ENCODE peak calls at places on chromosome 11, in seven cellular contexts. M, T, H, A, K, W and R are unnamed samples.

GRCh38 chr11:113697798-113698407 is 8.2 kb downstream of the TMPRSS5 start:
- DNase-seq in A (no peak), W (no peak), K (no peak), T (no peak), H (no peak), M (no peak), R (no peak)

GRCh38 chr11:124799384-124800225 is 601 bp downstream of the MSANTD2 start:
- DNase-seq in A (no peak), K (peak), M (no peak), H (peak), W (peak), T (peak), R (peak)

GRCh38 chr11:35088676-35089075 is 50.3 kb upstream of the CD44 start:
- DNase-seq in M (no peak), H (no peak), K (no peak), A (no peak), W (peak), T (no peak), R (no peak)

GRCh38 chr11:65522640-65523322 is 2.1 kb upstream of the SCYL1 start:
- DNase-seq in W (no peak), M (no peak), T (no peak), A (no peak), K (no peak), H (peak), R (no peak)

GRCh38 chr11:15309296-15309695 is 194.6 kb downstream of the INSC start:
- DNase-seq in W (no peak), T (no peak), M (no peak), H (no peak), A (no peak), K (no peak), R (no peak)

GRCh38 chr11:20035701-20036601 is 124.3 kb downstream of the DBX1 start:
- DNase-seq in W (no peak), M (peak), K (no peak), H (no peak), A (no peak), T (no peak), R (no peak)

GRCh38 chr11:67409261-67409666 is 5.4 kb downstream of the TBC1D10C start:
- DNase-seq in W (no peak), A (no peak), H (no peak), M (no peak), T (no peak), K (no peak), R (no peak)

GRCh38 chr11:117144477-117145392 is 648 bp downstream of the PAFAH1B2 start:
- DNase-seq in T (peak), K (peak), M (peak), A (no peak), W (peak), H (peak), R (peak)

GRCh38 chr11:13551834-13552233 is 56.0 kb upstream of the PTH start:
- DNase-seq in W (no peak), M (no peak), T (no peak), A (no peak), K (no peak), H (no peak), R (no peak)

GRCh38 chr11:132770802-132771545 is 761.3 kb downstream of the OPCML start:
- DNase-seq in T (no peak), H (no peak), M (no peak), W (no peak), A (no peak), K (no peak), R (no peak)

GRCh38 chr11:69217276-69218105 is 61.8 kb downstream of the SMIM38 start:
- DNase-seq in T (no peak), M (no peak), W (peak), H (peak), K (peak), A (no peak), R (peak)

GRCh38 chr11:102287963-102288744 is 29.1 kb upstream of the BIRC3 start:
- DNase-seq in M (peak), A (peak), K (no peak), T (peak), W (peak), H (no peak), R (peak)

GRCh38 chr11:47361419-47361818 is 8.9 kb upstream of the MYBPC3 start:
- DNase-seq in A (no peak), M (no peak), K (no peak), H (peak), W (no peak), T (no peak), R (no peak)

GRCh38 chr11:106156290-106156937 is 79.0 kb downstream of the AASDHPPT start:
- DNase-seq in W (peak), K (no peak), A (peak), T (peak), M (no peak), H (no peak), R (peak)

GRCh38 chr11:28767574-28767973 is 659.4 kb downstream of the METTL15 start:
- DNase-seq in K (no peak), T (peak), M (no peak), H (no peak), W (no peak), A (no peak), R (no peak)

GRCh38 chr11:71240865-71241691 is 11.3 kb downstream of the SHANK2 start:
- DNase-seq in H (peak), W (peak), M (peak), K (peak), A (no peak), T (no peak), R (peak)

GRCh38 chr11:43951231-43951630 is 8.8 kb downstream of the C11orf96 start:
- DNase-seq in T (no peak), M (no peak), W (no peak), A (no peak), K (no peak), H (no peak), R (no peak)

GRCh38 chr11:69381681-69382130 is 87.8 kb downstream of the MYEOV start:
- DNase-seq in H (peak), W (no peak), A (no peak), K (peak), T (no peak), M (no peak), R (no peak)

GRCh38 chr11:77283101-77283500 is 18.4 kb downstream of the GDPD4 start:
- DNase-seq in M (no peak), A (no peak), H (no peak), W (no peak), T (no peak), K (no peak), R (no peak)

GRCh38 chr11:44332665-44333064 is 22.7 kb upstream of the ALX4 start:
- DNase-seq in K (no peak), M (no peak), H (no peak), W (no peak), T (no peak), A (no peak), R (no peak)

GRCh38 chr11:127338380-127339259 is 338.1 kb upstream of the KIRREL3 start:
- DNase-seq in A (no peak), H (no peak), T (no peak), M (no peak), K (no peak), W (no peak), R (no peak)

GRCh38 chr11:36719708-36720107 is 121.7 kb upstream of the RAG2 start:
- DNase-seq in H (no peak), M (no peak), W (no peak), T (no peak), K (no peak), A (no peak), R (no peak)

GRCh38 chr11:114257621-114258558 is 38.3 kb upstream of the NNMT start:
- DNase-seq in W (peak), M (peak), H (peak), K (peak), T (peak), A (no peak), R (peak)

GRCh38 chr11:34916810-34917780 is 677 bp downstream of the PDHX start:
- DNase-seq in H (no peak), K (no peak), M (no peak), T (peak), A (peak), W (no peak), R (peak)

GRCh38 chr11:28879869-28880268 is 771.7 kb downstream of the METTL15 start:
- DNase-seq in T (no peak), M (no peak), H (no peak), K (no peak), A (no peak), W (no peak), R (no peak)

GRCh38 chr11:112336356-112336886 is 75.8 kb upstream of the PLET1 start:
- DNase-seq in M (no peak), K (no peak), A (no peak), W (no peak), T (no peak), H (no peak), R (no peak)

GRCh38 chr11:61586792-61587430 is 6.0 kb upstream of the SYT7 start:
- DNase-seq in H (no peak), M (no peak), T (no peak), A (no peak), W (peak), K (no peak), R (no peak)

GRCh38 chr11:56841210-56841810 is 92.8 kb upstream of the OR9G4 start:
- DNase-seq in T (peak), K (no peak), M (peak), A (peak), W (peak), H (no peak), R (peak)

GRCh38 chr11:63918576-63919171 is 1.7 kb upstream of the RCOR2 start:
- DNase-seq in K (no peak), T (no peak), H (no peak), A (no peak), M (no peak), W (no peak), R (no peak)

GRCh38 chr11:68056317-68057285 is 17.8 kb downstream of the TCIRG1 start:
- DNase-seq in W (no peak), H (no peak), A (no peak), M (no peak), T (no peak), K (no peak), R (no peak)

GRCh38 chr11:3003396-3004231 is 11.5 kb upstream of the NAP1L4 start:
- DNase-seq in T (no peak), K (peak), M (no peak), W (peak), A (no peak), H (no peak), R (no peak)

GRCh38 chr11:48064306-48064705 is 83.9 kb downstream of the PTPRJ start:
- DNase-seq in T (peak), M (no peak), A (no peak), H (no peak), K (peak), W (no peak), R (no peak)

GRCh38 chr11:69360606-69361005 is 66.7 kb downstream of the MYEOV start:
- DNase-seq in W (no peak), A (no peak), K (peak), M (no peak), H (no peak), T (no peak), R (no peak)

GRCh38 chr11:114847599-114847998 is 169.3 kb downstream of the NXPE2 start:
- DNase-seq in A (no peak), W (no peak), T (no peak), H (no peak), K (no peak), M (no peak), R (no peak)

GRCh38 chr11:17256512-17256911 is 20.0 kb upstream of the NUCB2 start:
- DNase-seq in K (no peak), A (no peak), H (no peak), W (no peak), T (peak), M (no peak), R (no peak)

GRCh38 chr11:36702330-36703054 is 104.5 kb upstream of the RAG2 start:
- DNase-seq in M (peak), A (peak), H (no peak), W (peak), T (peak), K (no peak), R (peak)

GRCh38 chr11:69122642-69123431 is 32.9 kb upstream of the SMIM38 start:
- DNase-seq in W (peak), H (peak), T (peak), M (no peak), K (peak), A (peak), R (no peak)

GRCh38 chr11:72078477-72078876 is 1.9 kb downstream of the NUMA1 start:
- DNase-seq in T (no peak), K (no peak), H (no peak), A (no peak), W (no peak), M (no peak), R (no peak)

GRCh38 chr11:65560555-65561418 is 2.6 kb upstream of the LTBP3 start:
- DNase-seq in T (peak), K (no peak), W (no peak), H (peak), M (peak), A (no peak), R (peak)

GRCh38 chr11:46121328-46121723 is at the start of gene PHF21A:
- DNase-seq in T (peak), H (peak), K (peak), W (peak), M (peak), A (peak), R (peak)
- TF ChIP-seq POLR2A in T (no peak), H (no peak), K (peak), W (peak), M (peak), A (no peak), R (no peak)

GRCh38 chr11:76208438-76208828 is 2.1 kb upstream of the WNT11 start:
- DNase-seq in A (no peak), T (no peak), M (no peak), W (no peak), K (no peak), H (no peak), R (no peak)
- TF ChIP-seq CTCF in A (no peak), T (no peak), M (no peak), W (no peak), K (no peak), H (no peak), R (no peak)

GRCh38 chr11:8766043-8766992 is 83.7 kb downstream of the RPL27A start:
- DNase-seq in K (no peak), W (no peak), A (no peak), H (no peak), T (no peak), M (no peak), R (no peak)
- H3K4me3 ChIP-seq in K (no peak), W (no peak), A (peak), H (no peak), T (no peak), M (no peak), R (no peak)

GRCh38 chr11:12087075-12087775 is 23.2 kb upstream of the MICAL2 start:
- DNase-seq in K (peak), T (peak), M (no peak), H (no peak), W (no peak), A (peak), R (no peak)
- TF ChIP-seq POLR2A in K (no peak), T (peak), M (no peak), H (no peak), W (no peak), A (no peak), R (no peak)